ENCODE peak calls at places on chromosomes 4 and X, in eight cellular contexts. K, C, E, X, D, Z, S and R are unnamed samples.
A peak's percentile ranks its signal among the peaks of the same experiment; 100 is the strongest.

GRCh38 chr4:188110741-188111458 is 1.5 kb upstream of the TRIML2 start:
- DNase-seq in D (no peak), K (no peak), Z (no peak), S (no peak), E (no peak), C (no peak), X (no peak), R (no peak)

GRCh38 chrX:47723689-47724088 is 64.7 kb upstream of the UXT start:
- DNase-seq in E (no peak), K (no peak), C (no peak), S (peak; percentile 54), X (no peak), D (no peak), Z (peak; percentile 43), R (peak; percentile 3)

GRCh38 chr4:110104661-110105060 is 93.8 kb downstream of the ELOVL6 start:
- DNase-seq in D (no peak), X (no peak), C (no peak), E (no peak), K (no peak), Z (no peak), S (no peak), R (no peak)

GRCh38 chr4:130632731-130633604 is 1537.0 kb downstream of the C4orf33 start:
- DNase-seq in C (no peak), S (no peak), Z (no peak), D (no peak), K (no peak), X (no peak), E (no peak), R (no peak)

GRCh38 chrX:9670136-9670905 is 95.3 kb downstream of the GPR143 start:
- DNase-seq in E (no peak), C (no peak), S (no peak), Z (no peak), X (no peak), D (no peak), K (no peak), R (no peak)

GRCh38 chr4:37561803-37562207 is 124.4 kb downstream of the RELL1 start:
- DNase-seq in K (no peak), C (no peak), Z (no peak), D (no peak), E (no peak), X (no peak), S (no peak), R (no peak)

GRCh38 chr4:38621004-38621684 is 42.9 kb upstream of the KLF3 start:
- DNase-seq in X (peak; percentile 69), Z (no peak), C (no peak), E (no peak), K (no peak), D (no peak), S (no peak), R (peak; percentile 35)

GRCh38 chrX:72576161-72576896 is 3.7 kb upstream of the HDAC8 start:
- DNase-seq in X (no peak), K (no peak), E (no peak), D (no peak), C (no peak), Z (no peak), S (no peak), R (peak; percentile 36)

GRCh38 chrX:106728337-106728736 is 1.8 kb downstream of the RNF128 start:
- DNase-seq in E (no peak), K (no peak), X (no peak), C (no peak), S (no peak), Z (no peak), D (no peak), R (no peak)

GRCh38 chr4:142406917-142407501 is 439.1 kb downstream of the INPP4B start:
- DNase-seq in D (no peak), C (no peak), X (no peak), Z (peak; percentile 66), K (no peak), S (no peak), E (no peak), R (no peak)

GRCh38 chr4:6351246-6352000 is 81.8 kb downstream of the WFS1 start:
- DNase-seq in C (no peak), D (no peak), K (no peak), S (no peak), X (no peak), E (no peak), Z (no peak), R (no peak)